ENCODE peak calls at places on chromosomes 11 and 22, in five cellular contexts. One of them, this sample, is unnamed.

GRCh38 chr11:70246196-70246595 is 24.3 kb upstream of the PPFIA1 start:
- DNase-seq in IMR-90: peak; percentile 68
- DNase-seq in HepG2: no peak
- DNase-seq in K562: no peak
- DNase-seq in GM12878: no peak
- DNase-seq in this sample: no peak

GRCh38 chr22:46576556-46577351 is 39.3 kb upstream of the CELSR1 start:
- DNase-seq in IMR-90: peak; percentile 35
- DNase-seq in HepG2: no peak
- DNase-seq in K562: peak; percentile 90
- DNase-seq in GM12878: no peak
- DNase-seq in this sample: peak; percentile 95

GRCh38 chr11:68163691-68164090 is 42.5 kb upstream of the CHKA start:
- DNase-seq in IMR-90: no peak
- DNase-seq in HepG2: no peak
- DNase-seq in K562: no peak
- DNase-seq in GM12878: no peak
- DNase-seq in this sample: no peak

GRCh38 chr22:41948142-41948541 is 1.2 kb upstream of the CENPM start:
- DNase-seq in IMR-90: no peak
- DNase-seq in HepG2: peak; percentile 45
- DNase-seq in K562: no peak
- DNase-seq in GM12878: no peak
- DNase-seq in this sample: no peak

GRCh38 chr11:12827929-12828812 is 153.9 kb downstream of the TEAD1 start:
- DNase-seq in IMR-90: peak; percentile 79
- DNase-seq in HepG2: peak; percentile 66
- DNase-seq in K562: no peak
- DNase-seq in GM12878: no peak
- DNase-seq in this sample: no peak

GRCh38 chr22:45783690-45784089 is 112.1 kb downstream of the ATXN10 start:
- DNase-seq in IMR-90: no peak
- DNase-seq in HepG2: no peak
- DNase-seq in K562: no peak
- DNase-seq in GM12878: no peak
- DNase-seq in this sample: no peak

GRCh38 chr11:67412495-67413179 is 2.8 kb upstream of the CARNS1 start:
- DNase-seq in IMR-90: no peak
- DNase-seq in HepG2: no peak
- DNase-seq in K562: no peak
- DNase-seq in GM12878: no peak
- DNase-seq in this sample: no peak

GRCh38 chr22:26292667-26292995 is 123.4 kb downstream of the SEZ6L start:
- DNase-seq in IMR-90: no peak
- DNase-seq in HepG2: no peak
- DNase-seq in K562: no peak
- DNase-seq in GM12878: no peak
- DNase-seq in this sample: no peak

GRCh38 chr11:130118165-130118564 is 41.4 kb upstream of the ST14 start:
- DNase-seq in IMR-90: no peak
- DNase-seq in HepG2: no peak
- DNase-seq in K562: no peak
- DNase-seq in GM12878: peak; percentile 44
- DNase-seq in this sample: no peak

GRCh38 chr22:35683560-35683959 is 34.1 kb upstream of the APOL5 start:
- DNase-seq in IMR-90: no peak
- DNase-seq in HepG2: no peak
- DNase-seq in K562: no peak
- DNase-seq in GM12878: no peak
- DNase-seq in this sample: no peak

GRCh38 chr11:103927535-103927934 is 108.9 kb upstream of the DDI1 start:
- DNase-seq in IMR-90: peak; percentile 58
- DNase-seq in HepG2: no peak
- DNase-seq in K562: no peak
- DNase-seq in GM12878: no peak
- DNase-seq in this sample: peak; percentile 11

GRCh38 chr11:118872403-118872821 is 11.3 kb upstream of the CXCR5 start:
- DNase-seq in IMR-90: no peak
- DNase-seq in HepG2: no peak
- DNase-seq in K562: no peak
- DNase-seq in GM12878: no peak
- DNase-seq in this sample: no peak

GRCh38 chr11:129945377-129945776 is 50.0 kb upstream of the NFRKB start:
- DNase-seq in IMR-90: no peak
- DNase-seq in HepG2: no peak
- DNase-seq in K562: no peak
- DNase-seq in GM12878: no peak
- DNase-seq in this sample: no peak

GRCh38 chr11:73334244-73335203 is 26.4 kb downstream of the ARHGEF17 start:
- DNase-seq in IMR-90: peak; percentile 91
- DNase-seq in HepG2: peak; percentile 45
- DNase-seq in K562: peak; percentile 70
- DNase-seq in GM12878: no peak
- DNase-seq in this sample: peak; percentile 83

GRCh38 chr11:5443835-5444393 is 2.6 kb upstream of the OR51I1 start:
- DNase-seq in IMR-90: no peak
- DNase-seq in HepG2: no peak
- DNase-seq in K562: no peak
- DNase-seq in GM12878: no peak
- DNase-seq in this sample: no peak

GRCh38 chr11:67652965-67653845 is 2.7 kb upstream of the ACY3 start:
- DNase-seq in IMR-90: no peak
- DNase-seq in HepG2: no peak
- DNase-seq in K562: no peak
- DNase-seq in GM12878: no peak
- DNase-seq in this sample: no peak

GRCh38 chr11:60939828-60940227 is 12.1 kb downstream of the SLC15A3 start:
- DNase-seq in IMR-90: peak; percentile 32
- DNase-seq in HepG2: no peak
- DNase-seq in K562: no peak
- DNase-seq in GM12878: no peak
- DNase-seq in this sample: no peak

GRCh38 chr11:61342207-61342803 is 9.3 kb downstream of the TKFC start:
- DNase-seq in IMR-90: no peak
- DNase-seq in HepG2: no peak
- DNase-seq in K562: peak; percentile 80
- DNase-seq in GM12878: no peak
- DNase-seq in this sample: no peak

GRCh38 chr22:25120761-25121212 is 78.9 kb upstream of the CRYBB3 start:
- DNase-seq in IMR-90: no peak
- DNase-seq in HepG2: peak; percentile 28
- DNase-seq in K562: no peak
- DNase-seq in GM12878: no peak
- DNase-seq in this sample: no peak

GRCh38 chr11:68437927-68438657 is 22.5 kb upstream of the PPP6R3 start:
- DNase-seq in IMR-90: no peak
- DNase-seq in HepG2: no peak
- DNase-seq in K562: no peak
- DNase-seq in GM12878: no peak
- DNase-seq in this sample: no peak

GRCh38 chr11:30387891-30388861 is 65.3 kb downstream of the ARL14EP start:
- DNase-seq in IMR-90: no peak
- DNase-seq in HepG2: no peak
- DNase-seq in K562: no peak
- DNase-seq in GM12878: no peak
- DNase-seq in this sample: no peak

GRCh38 chr11:73446766-73447165 is 70.6 kb downstream of the RELT start:
- DNase-seq in IMR-90: no peak
- DNase-seq in HepG2: no peak
- DNase-seq in K562: no peak
- DNase-seq in GM12878: no peak
- DNase-seq in this sample: no peak

GRCh38 chr11:21564095-21564494 is 628.8 kb upstream of the ANO5 start:
- DNase-seq in IMR-90: no peak
- DNase-seq in HepG2: no peak
- DNase-seq in K562: no peak
- DNase-seq in GM12878: no peak
- DNase-seq in this sample: no peak

GRCh38 chr11:95680169-95680929 is 109.2 kb downstream of the FAM76B start:
- DNase-seq in IMR-90: peak; percentile 85
- DNase-seq in HepG2: no peak
- DNase-seq in K562: no peak
- DNase-seq in GM12878: no peak
- DNase-seq in this sample: no peak

GRCh38 chr11:106422585-106422984 is 345.1 kb downstream of the AASDHPPT start:
- DNase-seq in IMR-90: no peak
- DNase-seq in HepG2: no peak
- DNase-seq in K562: no peak
- DNase-seq in GM12878: no peak
- DNase-seq in this sample: no peak

GRCh38 chr11:84498016-84498415 is 1129.1 kb downstream of the DLG2 start:
- DNase-seq in IMR-90: no peak
- DNase-seq in HepG2: no peak
- DNase-seq in K562: no peak
- DNase-seq in GM12878: no peak
- DNase-seq in this sample: no peak

GRCh38 chr11:46649180-46649738 is 31.9 kb downstream of the ATG13 start:
- DNase-seq in IMR-90: peak; percentile 97
- DNase-seq in HepG2: peak; percentile 37
- DNase-seq in K562: no peak
- DNase-seq in GM12878: no peak
- DNase-seq in this sample: peak; percentile 49

GRCh38 chr11:6629573-6629891 is 10.3 kb upstream of the TPP1 start:
- DNase-seq in IMR-90: no peak
- DNase-seq in HepG2: no peak
- DNase-seq in K562: no peak
- DNase-seq in GM12878: no peak
- DNase-seq in this sample: no peak

GRCh38 chr11:6628526-6628925 is 9.3 kb upstream of the TPP1 start:
- DNase-seq in IMR-90: no peak
- DNase-seq in HepG2: no peak
- DNase-seq in K562: no peak
- DNase-seq in GM12878: no peak
- DNase-seq in this sample: no peak

GRCh38 chr11:6630632-6631291 is 11.5 kb upstream of the TPP1 start:
- DNase-seq in IMR-90: no peak
- DNase-seq in HepG2: no peak
- DNase-seq in K562: no peak
- DNase-seq in GM12878: no peak
- DNase-seq in this sample: no peak

GRCh38 chr11:6631356-6631890 is 12.2 kb upstream of the TPP1 start:
- DNase-seq in IMR-90: no peak
- DNase-seq in HepG2: no peak
- DNase-seq in K562: no peak
- DNase-seq in GM12878: no peak
- DNase-seq in this sample: no peak

GRCh38 chr11:6629892-6630631 is 10.8 kb upstream of the TPP1 start:
- DNase-seq in IMR-90: no peak
- DNase-seq in HepG2: no peak
- DNase-seq in K562: no peak
- DNase-seq in GM12878: no peak
- DNase-seq in this sample: no peak
- H3K9ac ChIP-seq in IMR-90: no peak overlapping the region
- H3K9ac ChIP-seq in HepG2: no peak overlapping the region
- H3K9ac ChIP-seq in K562: no peak overlapping the region
- H3K9ac ChIP-seq in GM12878: no peak overlapping the region
- H3K9ac ChIP-seq in this sample: no peak overlapping the region

GRCh38 chr22:39421691-39422090 is 22.1 kb downstream of the TAB1 start:
- DNase-seq in IMR-90: no peak
- DNase-seq in HepG2: no peak
- DNase-seq in K562: no peak
- DNase-seq in GM12878: no peak
- DNase-seq in this sample: no peak
- TF ChIP-seq CTCF in IMR-90: no peak
- TF ChIP-seq CTCF in HepG2: no peak
- TF ChIP-seq CTCF in K562: no peak
- TF ChIP-seq CTCF in GM12878: no peak
- TF ChIP-seq CTCF in this sample: no peak

GRCh38 chr11:120334332-120334731 is 1.9 kb upstream of the ARHGEF12 start:
- DNase-seq in IMR-90: no peak
- DNase-seq in HepG2: no peak
- DNase-seq in K562: no peak
- DNase-seq in GM12878: no peak
- DNase-seq in this sample: no peak

GRCh38 chr11:120334894-120335462 is 1.2 kb upstream of the ARHGEF12 start:
- DNase-seq in IMR-90: peak; percentile 94
- DNase-seq in HepG2: peak; percentile 74
- DNase-seq in K562: peak; percentile 63
- DNase-seq in GM12878: peak; percentile 69
- DNase-seq in this sample: peak; percentile 59

GRCh38 chr11:120335928-120336640 is at the start of gene ARHGEF12:
- DNase-seq in IMR-90: peak; percentile 97
- DNase-seq in HepG2: peak; percentile 88
- DNase-seq in K562: peak; percentile 95
- DNase-seq in GM12878: peak; percentile 33
- DNase-seq in this sample: peak; percentile 98

GRCh38 chr11:120336641-120337132 is 474 bp downstream of the ARHGEF12 start:
- DNase-seq in IMR-90: peak; percentile 20
- DNase-seq in HepG2: no peak
- DNase-seq in K562: peak; percentile 69
- DNase-seq in GM12878: no peak
- DNase-seq in this sample: no peak

GRCh38 chr11:120335596-120335927 is 651 bp upstream of the ARHGEF12 start:
- DNase-seq in IMR-90: peak; percentile 34
- DNase-seq in HepG2: no peak
- DNase-seq in K562: no peak
- DNase-seq in GM12878: no peak
- DNase-seq in this sample: no peak
- TF ChIP-seq MXI1 in IMR-90: no peak
- TF ChIP-seq MXI1 in HepG2: no peak
- TF ChIP-seq MXI1 in K562: no peak
- TF ChIP-seq MXI1 in GM12878: no peak
- TF ChIP-seq MXI1 in this sample: no peak

DNA sequence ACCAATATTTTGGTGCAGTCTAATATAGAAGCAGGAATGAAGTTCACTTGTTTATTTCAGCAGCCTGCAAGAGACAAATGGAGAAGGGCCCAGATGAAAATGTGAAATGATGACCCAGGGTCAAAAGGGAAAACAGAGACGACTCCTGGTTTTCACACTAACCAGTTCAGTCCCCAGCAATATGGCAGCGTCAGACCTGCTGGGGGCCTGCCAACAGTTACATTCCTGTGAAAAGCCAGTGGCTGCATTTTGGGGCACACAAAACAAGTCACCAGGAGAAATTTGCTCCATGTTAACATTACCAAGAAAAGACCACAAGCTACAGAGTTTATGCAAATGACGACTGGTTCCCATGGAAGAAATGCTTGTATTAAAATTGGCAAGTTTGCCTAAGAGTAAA is 80.2 kb downstream of the CCDC34 start:
- DNase-seq in IMR-90: no peak
- DNase-seq in HepG2: no peak
- DNase-seq in K562: no peak
- DNase-seq in GM12878: no peak
- DNase-seq in this sample: no peak
- H3K9ac ChIP-seq in IMR-90: no peak overlapping the region
- H3K9ac ChIP-seq in HepG2: no peak overlapping the region
- H3K9ac ChIP-seq in K562: no peak overlapping the region
- H3K9ac ChIP-seq in GM12878: no peak overlapping the region
- H3K9ac ChIP-seq in this sample: no peak overlapping the region